ENCODE peak calls at places on chromosomes 16 and 17, in four cellular contexts. One of them, this sample, is unnamed.

GRCh38 chr17:2174471-2175293 is 119.8 kb downstream of the HIC1 start:
- DNase-seq in cardiac fibroblast: peak
- DNase-seq in tibial artery: peak
- DNase-seq in T-helper 17 cell: no peak
- DNase-seq in this sample: no peak

GRCh38 chr16:9845661-9846361 is 336.4 kb downstream of the GRIN2A start:
- DNase-seq in cardiac fibroblast: peak
- DNase-seq in tibial artery: no peak
- DNase-seq in T-helper 17 cell: no peak
- DNase-seq in this sample: no peak

GRCh38 chr17:58658804-58659713 is 32.8 kb downstream of the TEX14 start:
- DNase-seq in cardiac fibroblast: peak
- DNase-seq in tibial artery: peak
- DNase-seq in T-helper 17 cell: peak
- DNase-seq in this sample: peak

GRCh38 chr16:17396762-17397498 is 73.8 kb downstream of the XYLT1 start:
- DNase-seq in cardiac fibroblast: peak
- DNase-seq in tibial artery: peak
- DNase-seq in T-helper 17 cell: peak
- DNase-seq in this sample: no peak

GRCh38 chr17:4598776-4599504 is 14.6 kb downstream of the SMTNL2 start:
- DNase-seq in cardiac fibroblast: no peak
- DNase-seq in tibial artery: peak
- DNase-seq in T-helper 17 cell: no peak
- DNase-seq in this sample: no peak

GRCh38 chr17:68080411-68081150 is 45.0 kb downstream of the KPNA2 start:
- DNase-seq in cardiac fibroblast: no peak
- DNase-seq in tibial artery: no peak
- DNase-seq in T-helper 17 cell: no peak
- DNase-seq in this sample: no peak

GRCh38 chr17:6669479-6670212 is 18.1 kb downstream of the C17orf100 start:
- DNase-seq in cardiac fibroblast: no peak
- DNase-seq in tibial artery: no peak
- DNase-seq in T-helper 17 cell: no peak
- DNase-seq in this sample: no peak

GRCh38 chr17:82103588-82104451 is 5.8 kb upstream of the FASN start:
- DNase-seq in cardiac fibroblast: peak
- DNase-seq in tibial artery: peak
- DNase-seq in T-helper 17 cell: no peak
- DNase-seq in this sample: no peak

GRCh38 chr17:77602062-77602746 is 356.3 kb upstream of the TNRC6C start:
- DNase-seq in cardiac fibroblast: peak
- DNase-seq in tibial artery: peak
- DNase-seq in T-helper 17 cell: no peak
- DNase-seq in this sample: no peak

GRCh38 chr16:23124315-23124714 is 24.9 kb downstream of the USP31 start:
- DNase-seq in cardiac fibroblast: peak
- DNase-seq in tibial artery: no peak
- DNase-seq in T-helper 17 cell: no peak
- DNase-seq in this sample: no peak

GRCh38 chr17:76056882-76057281 is 15.4 kb downstream of the SRP68 start:
- DNase-seq in cardiac fibroblast: no peak
- DNase-seq in tibial artery: no peak
- DNase-seq in T-helper 17 cell: no peak
- DNase-seq in this sample: no peak

GRCh38 chr16:3625911-3626732 is 14.7 kb upstream of the SLX4 start:
- DNase-seq in cardiac fibroblast: peak
- DNase-seq in tibial artery: no peak
- DNase-seq in T-helper 17 cell: no peak
- DNase-seq in this sample: no peak

GRCh38 chr16:14405611-14406537 is 224.2 kb downstream of the PARN start:
- DNase-seq in cardiac fibroblast: no peak
- DNase-seq in tibial artery: peak
- DNase-seq in T-helper 17 cell: no peak
- DNase-seq in this sample: peak

GRCh38 chr17:3546521-3546920 is 11.1 kb downstream of the TRPV3 start:
- DNase-seq in cardiac fibroblast: no peak
- DNase-seq in tibial artery: no peak
- DNase-seq in T-helper 17 cell: no peak
- DNase-seq in this sample: no peak

GRCh38 chr16:84599528-84600202 is 18.2 kb downstream of the COTL1 start:
- DNase-seq in cardiac fibroblast: peak
- DNase-seq in tibial artery: peak
- DNase-seq in T-helper 17 cell: no peak
- DNase-seq in this sample: peak

GRCh38 chr16:50599494-50599893 is 51.3 kb downstream of the NKD1 start:
- DNase-seq in cardiac fibroblast: no peak
- DNase-seq in tibial artery: no peak
- DNase-seq in T-helper 17 cell: no peak
- DNase-seq in this sample: no peak

GRCh38 chr16:86874141-86874540 is 295.8 kb downstream of the FOXL1 start:
- DNase-seq in cardiac fibroblast: peak
- DNase-seq in tibial artery: no peak
- DNase-seq in T-helper 17 cell: no peak
- DNase-seq in this sample: no peak

GRCh38 chr17:76524598-76525512 is 12.7 kb downstream of the CYGB start:
- DNase-seq in cardiac fibroblast: peak
- DNase-seq in tibial artery: no peak
- DNase-seq in T-helper 17 cell: no peak
- DNase-seq in this sample: no peak

GRCh38 chr16:3458278-3458851 is 14.9 kb downstream of the NAA60 start:
- DNase-seq in cardiac fibroblast: peak
- DNase-seq in tibial artery: no peak
- DNase-seq in T-helper 17 cell: no peak
- DNase-seq in this sample: no peak

GRCh38 chr16:88014201-88014781 is 63.1 kb downstream of the BANP start:
- DNase-seq in cardiac fibroblast: peak
- DNase-seq in tibial artery: no peak
- DNase-seq in T-helper 17 cell: no peak
- DNase-seq in this sample: peak

GRCh38 chr16:74726736-74727135 is 26.1 kb upstream of the MLKL start:
- DNase-seq in cardiac fibroblast: peak
- DNase-seq in tibial artery: no peak
- DNase-seq in T-helper 17 cell: no peak
- DNase-seq in this sample: no peak

GRCh38 chr17:33038740-33039139 is 47.1 kb downstream of the SPACA3 start:
- DNase-seq in cardiac fibroblast: peak
- DNase-seq in tibial artery: no peak
- DNase-seq in T-helper 17 cell: no peak
- DNase-seq in this sample: no peak

This sample was measured in activated B cell treated with CpG ODN at 0.5 μM for 24 hours.